ENCODE peak calls at places on chromosomes 5 and 9, in eight cellular contexts. W is right atrium auricular region; P is Karpas-422; D is small intestine; R is CD8-positive, alpha-beta memory T cell; Y is thyroid gland; O is neural progenitor cell; V is kidney. U is an unnamed sample.
A peak's percentile ranks its signal among the peaks of the same experiment; 100 is the strongest.

GRCh38 chr9:104849023-104849422 is 78.9 kb downstream of the ABCA1 start:
- DNase-seq in W (no peak), P (no peak), D (no peak), R (no peak), Y (no peak), O (no peak), V (no peak), U (no peak)

GRCh38 chr9:87615547-87616148 is 110.3 kb upstream of the CTSL start:
- DNase-seq in W (no peak), P (no peak), D (no peak), R (no peak), Y (no peak), O (peak; percentile 62), V (no peak), U (no peak)

GRCh38 chr9:83933804-83934203 is 12.6 kb upstream of the KIF27 start:
- DNase-seq in W (no peak), P (no peak), D (no peak), R (no peak), Y (peak; percentile 82), O (no peak), V (no peak), U (peak; percentile 79)

GRCh38 chr5:56190500-56190899 is 42.6 kb downstream of the ANKRD55 start:
- DNase-seq in W (no peak), P (no peak), D (no peak), R (no peak), Y (no peak), O (no peak), V (no peak), U (no peak)

GRCh38 chr5:169595172-169595820 is 11.7 kb downstream of the SPDL1 start:
- DNase-seq in W (no peak), P (no peak), D (no peak), R (no peak), Y (no peak), O (no peak), V (no peak), U (no peak)

GRCh38 chr5:132263548-132264261 is 6.2 kb downstream of the PDLIM4 start:
- DNase-seq in W (peak; percentile 73), P (no peak), D (no peak), R (no peak), Y (peak; percentile 10), O (no peak), V (peak; percentile 88), U (no peak)

GRCh38 chr9:32551491-32552049 is 557 bp upstream of the SMIM27 start:
- DNase-seq in W (peak; percentile 61), P (peak; percentile 84), D (peak; percentile 32), R (peak; percentile 62), Y (peak; percentile 26), O (peak; percentile 65), V (no peak), U (no peak)

GRCh38 chr5:65076251-65076869 is 307.6 kb downstream of the CWC27 start:
- DNase-seq in W (peak; percentile 74), P (peak; percentile 87), D (peak; percentile 46), R (peak; percentile 63), Y (peak; percentile 13), O (peak; percentile 48), V (no peak), U (no peak)

GRCh38 chr9:15999422-16000339 is 446.8 kb downstream of the CCDC171 start:
- DNase-seq in W (no peak), P (no peak), D (no peak), R (no peak), Y (no peak), O (no peak), V (no peak), U (no peak)

GRCh38 chr9:81141952-81142351 is 547.4 kb downstream of the TLE1 start:
- DNase-seq in W (no peak), P (no peak), D (no peak), R (no peak), Y (no peak), O (no peak), V (no peak), U (no peak)

GRCh38 chr5:20601678-20602100 is 613.7 kb upstream of the CDH18 start:
- DNase-seq in W (no peak), P (no peak), D (no peak), R (no peak), Y (no peak), O (peak; percentile 25), V (no peak), U (no peak)

GRCh38 chr5:14089198-14089597 is 53.9 kb upstream of the TRIO start:
- DNase-seq in W (no peak), P (no peak), D (no peak), R (no peak), Y (no peak), O (no peak), V (no peak), U (no peak)

GRCh38 chr9:89872913-89873707 is 268.3 kb downstream of the GADD45G start:
- DNase-seq in W (peak; percentile 57), P (no peak), D (no peak), R (no peak), Y (no peak), O (no peak), V (no peak), U (peak; percentile 50)

GRCh38 chr5:38608877-38609276 is 52.4 kb upstream of the LIFR start:
- DNase-seq in W (no peak), P (no peak), D (no peak), R (no peak), Y (no peak), O (no peak), V (no peak), U (no peak)
- H3K4me1 ChIP-seq in W (no peaks in the 10 kb centered on the region), P (no peaks in the 10 kb centered on the region), D (no peaks in the 10 kb centered on the region), R (no peaks in the 10 kb centered on the region), Y (peaks cover 40% of the 10 kb centered on the region), O (no peaks in the 10 kb centered on the region), V (no peaks in the 10 kb centered on the region), U (peaks cover 6% of the 10 kb centered on the region)

DNA sequence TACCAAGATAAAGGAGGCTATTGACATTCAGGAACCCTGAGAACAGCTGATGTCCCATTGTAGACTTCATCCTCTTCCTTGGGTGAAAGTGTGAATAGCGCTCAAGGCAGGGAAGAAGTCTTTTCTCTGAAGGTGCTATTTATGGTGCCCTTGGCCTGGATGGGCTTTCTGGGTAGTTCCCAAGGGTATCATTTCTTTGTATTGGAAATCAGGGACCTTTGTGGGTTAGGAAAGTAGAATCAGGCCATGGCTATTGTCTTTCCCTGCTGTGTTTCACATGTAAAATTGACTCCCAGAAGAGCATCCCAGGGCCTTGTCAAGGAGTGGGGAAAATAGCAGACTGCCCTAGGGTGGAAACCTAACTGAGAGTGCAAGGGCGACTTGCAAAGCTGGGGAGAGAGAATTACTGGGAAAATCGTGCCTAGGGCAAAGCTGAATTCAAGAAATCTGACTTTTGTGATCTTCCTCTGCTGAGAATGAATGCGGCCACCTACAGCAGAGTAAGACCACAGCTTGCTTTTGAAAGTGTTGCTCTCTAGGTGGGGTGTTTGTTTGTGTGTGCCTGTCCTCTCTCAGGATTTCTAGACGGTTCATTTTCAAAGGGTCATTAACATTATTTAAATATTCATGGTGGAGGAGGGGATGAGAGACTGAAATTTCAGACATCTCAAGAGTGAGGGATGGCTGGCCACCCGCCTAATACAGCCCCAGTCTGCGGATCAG is 160.6 kb downstream of the C9orf152 start:
- DNase-seq in W (no peak), P (no peak), D (no peak), R (no peak), Y (no peak), O (peak; percentile 15), V (no peak), U (no peak)
- H3K4me1 ChIP-seq in W (peaks cover 41% of the 10 kb centered on the region), P (peaks cover 23% of the 10 kb centered on the region), D (no peaks in the 10 kb centered on the region), R (peaks cover 22% of the 10 kb centered on the region), Y (peaks cover 20% of the 10 kb centered on the region), O (peaks cover 18% of the 10 kb centered on the region), V (no peaks in the 10 kb centered on the region), U (peaks cover 9% of the 10 kb centered on the region)

DNA sequence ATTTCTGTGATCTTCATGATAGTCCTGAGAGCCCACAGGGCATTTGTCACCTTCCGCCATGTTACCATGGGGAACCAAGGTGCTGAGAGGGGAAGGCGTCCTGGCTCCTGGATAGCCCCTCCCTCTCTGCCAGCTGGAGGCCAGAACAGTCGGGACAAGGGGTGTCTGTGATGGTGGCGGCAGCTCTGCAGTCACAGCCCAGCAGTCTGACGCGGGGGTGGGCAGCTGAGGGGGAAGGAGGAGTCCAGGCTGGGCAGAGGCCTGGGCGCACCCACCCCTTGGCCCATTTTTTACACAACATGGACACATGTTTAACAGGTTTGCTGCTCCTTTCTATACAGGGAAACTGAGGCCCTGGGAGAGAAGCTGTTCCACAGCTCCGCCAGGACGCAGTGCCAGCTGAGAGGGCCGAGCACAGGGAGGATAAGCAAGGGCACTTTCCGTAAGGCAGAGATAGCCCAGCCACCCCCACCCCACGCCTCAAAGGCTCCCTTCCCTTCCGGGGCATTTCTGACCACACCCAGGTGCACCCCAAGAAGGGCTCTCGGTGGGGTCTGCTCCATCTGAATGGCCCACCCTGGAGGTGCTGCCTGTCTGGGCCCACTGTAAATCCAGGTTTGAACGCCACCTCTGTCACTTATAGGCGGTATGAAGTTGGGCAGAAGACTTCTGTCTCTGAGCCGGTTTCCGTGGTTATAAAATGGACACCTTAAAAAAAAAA is 17.1 kb downstream of the LRRC8A start:
- DNase-seq in W (no peak), P (no peak), D (no peak), R (no peak), Y (no peak), O (no peak), V (no peak), U (no peak)
- H3K4me1 ChIP-seq in W (peaks cover 57% of the 10 kb centered on the region), P (peaks cover 17% of the 10 kb centered on the region), D (no peaks in the 10 kb centered on the region), R (peaks cover 98% of the 10 kb centered on the region), Y (peaks cover 30% of the 10 kb centered on the region), O (peaks cover 5% of the 10 kb centered on the region), V (no peaks in the 10 kb centered on the region), U (peaks cover 34% of the 10 kb centered on the region)

GRCh38 chr5:172776235-172776594 is 5.2 kb upstream of the DUSP1 start:
- DNase-seq in W (no peak), P (no peak), D (peak; percentile 49), R (no peak), Y (no peak), O (no peak), V (no peak), U (no peak)

GRCh38 chr5:172775326-172776234 is 4.6 kb upstream of the DUSP1 start:
- DNase-seq in W (peak; percentile 98), P (no peak), D (peak; percentile 85), R (no peak), Y (peak; percentile 52), O (no peak), V (no peak), U (peak; percentile 92)

GRCh38 chr5:172772112-172772906 is 1.3 kb upstream of the DUSP1 start:
- DNase-seq in W (peak; percentile 99), P (peak; percentile 89), D (peak; percentile 93), R (peak; percentile 93), Y (peak; percentile 82), O (peak; percentile 86), V (peak; percentile 99), U (peak; percentile 98)

GRCh38 chr5:172773481-172774469 is 2.8 kb upstream of the DUSP1 start:
- DNase-seq in W (no peak), P (no peak), D (no peak), R (no peak), Y (no peak), O (peak; percentile 32), V (no peak), U (peak; percentile 62)

DNA sequence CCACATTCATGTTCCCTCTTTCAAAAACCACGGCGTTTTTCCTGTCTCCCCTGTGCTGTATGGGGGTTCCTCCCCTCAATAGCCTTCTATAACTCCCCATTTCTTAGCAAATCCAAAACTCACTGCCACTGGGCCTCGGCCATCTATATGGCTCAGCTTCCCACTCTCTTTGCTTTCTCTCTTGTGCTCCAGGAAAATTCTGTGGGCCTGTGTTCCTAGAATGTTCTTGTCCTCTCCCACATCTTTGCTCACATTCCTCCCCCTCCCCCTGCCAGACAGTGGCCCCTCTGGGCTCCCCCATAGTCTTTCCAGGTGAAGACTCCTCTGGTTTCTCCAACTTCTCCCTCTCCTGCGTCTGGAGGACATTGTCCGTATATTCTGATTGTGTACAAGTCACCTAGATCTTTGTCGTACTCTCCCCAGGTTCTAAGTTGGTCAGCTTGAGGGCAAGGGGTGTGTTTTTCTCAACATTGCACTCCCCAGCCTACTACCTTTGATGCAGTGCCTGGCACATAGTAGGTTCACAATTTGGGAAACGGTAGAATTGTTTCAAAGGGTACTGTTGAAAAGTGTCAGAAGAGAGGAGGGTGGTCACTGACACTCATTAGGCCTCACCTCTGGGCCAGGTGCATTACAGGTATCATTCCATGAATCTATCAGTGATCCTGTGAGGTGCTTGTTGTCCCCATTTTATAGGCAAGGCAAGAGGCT is 3.7 kb upstream of the DUSP1 start:
- DNase-seq in W (no peak), P (no peak), D (no peak), R (no peak), Y (no peak), O (no peak), V (no peak), U (no peak)
- H3K4me1 ChIP-seq in W (peaks cover 69% of the 10 kb centered on the region), P (peaks cover 26% of the 10 kb centered on the region), D (peaks cover 13% of the 10 kb centered on the region), R (peaks cover 49% of the 10 kb centered on the region), Y (peaks cover 46% of the 10 kb centered on the region), O (peaks cover 4% of the 10 kb centered on the region), V (no peaks in the 10 kb centered on the region), U (peaks cover 67% of the 10 kb centered on the region)

U was measured in upper lobe of right lung.